ENCODE peak calls at places on chromosomes 6 and 20, in nine cellular contexts. One of them, this sample, is unnamed.

GRCh38 chr6:166419268-166419667 is 36.5 kb upstream of the MPC1 start:
- DNase-seq in NCI-H524: no peak
- DNase-seq in A673: no peak
- DNase-seq in Jurkat, Clone E6-1: peak; percentile 74
- DNase-seq in renal cortical epithelial cell: peak; percentile 19
- DNase-seq in WERI-Rb-1: no peak
- DNase-seq in ELR: no peak
- DNase-seq in stimulated activated effector memory CD8-positive, alpha-beta T cell treated with anti-CD3 and anti-CD28 coated beads, Interleukin-12 subunit alpha, Interleukin-12 subunit beta, amount 100 ng/mL, for 72 hours: peak; percentile 80
- DNase-seq in GM20000: peak; percentile 61
- DNase-seq in this sample: peak; percentile 82

GRCh38 chr6:30955367-30956042 is 14.7 kb downstream of the MUCL3 start:
- DNase-seq in NCI-H524: no peak
- DNase-seq in A673: peak; percentile 89
- DNase-seq in Jurkat, Clone E6-1: no peak
- DNase-seq in renal cortical epithelial cell: no peak
- DNase-seq in WERI-Rb-1: peak; percentile 86
- DNase-seq in ELR: peak; percentile 58
- DNase-seq in stimulated activated effector memory CD8-positive, alpha-beta T cell treated with anti-CD3 and anti-CD28 coated beads, Interleukin-12 subunit alpha, Interleukin-12 subunit beta, amount 100 ng/mL, for 72 hours: peak; percentile 84
- DNase-seq in GM20000: peak; percentile 80
- DNase-seq in this sample: peak; percentile 80

GRCh38 chr20:1809611-1810510 is 85.3 kb upstream of the SIRPA start:
- DNase-seq in NCI-H524: no peak
- DNase-seq in A673: no peak
- DNase-seq in Jurkat, Clone E6-1: no peak
- DNase-seq in renal cortical epithelial cell: peak; percentile 87
- DNase-seq in WERI-Rb-1: no peak
- DNase-seq in ELR: peak; percentile 78
- DNase-seq in stimulated activated effector memory CD8-positive, alpha-beta T cell treated with anti-CD3 and anti-CD28 coated beads, Interleukin-12 subunit alpha, Interleukin-12 subunit beta, amount 100 ng/mL, for 72 hours: no peak
- DNase-seq in GM20000: no peak
- DNase-seq in this sample: no peak

GRCh38 chr6:163001341-163001740 is 273.6 kb downstream of the PACRG start:
- DNase-seq in NCI-H524: no peak
- DNase-seq in A673: no peak
- DNase-seq in Jurkat, Clone E6-1: peak; percentile 3
- DNase-seq in renal cortical epithelial cell: peak; percentile 2
- DNase-seq in WERI-Rb-1: no peak
- DNase-seq in ELR: peak; percentile 41
- DNase-seq in stimulated activated effector memory CD8-positive, alpha-beta T cell treated with anti-CD3 and anti-CD28 coated beads, Interleukin-12 subunit alpha, Interleukin-12 subunit beta, amount 100 ng/mL, for 72 hours: no peak
- DNase-seq in GM20000: peak; percentile 34
- DNase-seq in this sample: no peak

GRCh38 chr6:31172973-31173384 is 2.5 kb upstream of the POU5F1 start:
- DNase-seq in NCI-H524: no peak
- DNase-seq in A673: no peak
- DNase-seq in Jurkat, Clone E6-1: no peak
- DNase-seq in renal cortical epithelial cell: no peak
- DNase-seq in WERI-Rb-1: peak; percentile 72
- DNase-seq in ELR: no peak
- DNase-seq in stimulated activated effector memory CD8-positive, alpha-beta T cell treated with anti-CD3 and anti-CD28 coated beads, Interleukin-12 subunit alpha, Interleukin-12 subunit beta, amount 100 ng/mL, for 72 hours: no peak
- DNase-seq in GM20000: no peak
- DNase-seq in this sample: no peak

GRCh38 chr20:3088031-3088430 is 3.5 kb upstream of the AVP start:
- DNase-seq in NCI-H524: no peak
- DNase-seq in A673: no peak
- DNase-seq in Jurkat, Clone E6-1: no peak
- DNase-seq in renal cortical epithelial cell: no peak
- DNase-seq in WERI-Rb-1: no peak
- DNase-seq in ELR: no peak
- DNase-seq in stimulated activated effector memory CD8-positive, alpha-beta T cell treated with anti-CD3 and anti-CD28 coated beads, Interleukin-12 subunit alpha, Interleukin-12 subunit beta, amount 100 ng/mL, for 72 hours: no peak
- DNase-seq in GM20000: no peak
- DNase-seq in this sample: no peak

GRCh38 chr6:3549314-3549940 is 92.6 kb upstream of the SLC22A23 start:
- DNase-seq in NCI-H524: no peak
- DNase-seq in A673: no peak
- DNase-seq in Jurkat, Clone E6-1: no peak
- DNase-seq in renal cortical epithelial cell: peak; percentile 53
- DNase-seq in WERI-Rb-1: no peak
- DNase-seq in ELR: no peak
- DNase-seq in stimulated activated effector memory CD8-positive, alpha-beta T cell treated with anti-CD3 and anti-CD28 coated beads, Interleukin-12 subunit alpha, Interleukin-12 subunit beta, amount 100 ng/mL, for 72 hours: no peak
- DNase-seq in GM20000: no peak
- DNase-seq in this sample: no peak

GRCh38 chr6:71460933-71461332 is 172.3 kb downstream of the OGFRL1 start:
- DNase-seq in NCI-H524: no peak
- DNase-seq in A673: no peak
- DNase-seq in Jurkat, Clone E6-1: no peak
- DNase-seq in renal cortical epithelial cell: peak; percentile 90
- DNase-seq in WERI-Rb-1: no peak
- DNase-seq in ELR: peak; percentile 92
- DNase-seq in stimulated activated effector memory CD8-positive, alpha-beta T cell treated with anti-CD3 and anti-CD28 coated beads, Interleukin-12 subunit alpha, Interleukin-12 subunit beta, amount 100 ng/mL, for 72 hours: no peak
- DNase-seq in GM20000: no peak
- DNase-seq in this sample: no peak

GRCh38 chr20:48467622-48468021 is 360.2 kb downstream of the PREX1 start:
- DNase-seq in NCI-H524: peak; percentile 24
- DNase-seq in A673: no peak
- DNase-seq in Jurkat, Clone E6-1: peak; percentile 20
- DNase-seq in renal cortical epithelial cell: no peak
- DNase-seq in WERI-Rb-1: no peak
- DNase-seq in ELR: peak; percentile 6
- DNase-seq in stimulated activated effector memory CD8-positive, alpha-beta T cell treated with anti-CD3 and anti-CD28 coated beads, Interleukin-12 subunit alpha, Interleukin-12 subunit beta, amount 100 ng/mL, for 72 hours: no peak
- DNase-seq in GM20000: peak; percentile 60
- DNase-seq in this sample: peak; percentile 19

GRCh38 chr6:150580489-150580888 is 19.2 kb upstream of the PLEKHG1 start:
- DNase-seq in NCI-H524: no peak
- DNase-seq in A673: no peak
- DNase-seq in Jurkat, Clone E6-1: no peak
- DNase-seq in renal cortical epithelial cell: no peak
- DNase-seq in WERI-Rb-1: no peak
- DNase-seq in ELR: no peak
- DNase-seq in stimulated activated effector memory CD8-positive, alpha-beta T cell treated with anti-CD3 and anti-CD28 coated beads, Interleukin-12 subunit alpha, Interleukin-12 subunit beta, amount 100 ng/mL, for 72 hours: no peak
- DNase-seq in GM20000: no peak
- DNase-seq in this sample: no peak

GRCh38 chr20:41309817-41310216 is 7.7 kb downstream of the ZHX3 start:
- DNase-seq in NCI-H524: no peak
- DNase-seq in A673: no peak
- DNase-seq in Jurkat, Clone E6-1: no peak
- DNase-seq in renal cortical epithelial cell: peak; percentile 93
- DNase-seq in WERI-Rb-1: no peak
- DNase-seq in ELR: peak; percentile 96
- DNase-seq in stimulated activated effector memory CD8-positive, alpha-beta T cell treated with anti-CD3 and anti-CD28 coated beads, Interleukin-12 subunit alpha, Interleukin-12 subunit beta, amount 100 ng/mL, for 72 hours: no peak
- DNase-seq in GM20000: no peak
- DNase-seq in this sample: no peak

GRCh38 chr20:49151437-49151836 is 36.7 kb downstream of the STAU1 start:
- DNase-seq in NCI-H524: no peak
- DNase-seq in A673: no peak
- DNase-seq in Jurkat, Clone E6-1: no peak
- DNase-seq in renal cortical epithelial cell: no peak
- DNase-seq in WERI-Rb-1: no peak
- DNase-seq in ELR: no peak
- DNase-seq in stimulated activated effector memory CD8-positive, alpha-beta T cell treated with anti-CD3 and anti-CD28 coated beads, Interleukin-12 subunit alpha, Interleukin-12 subunit beta, amount 100 ng/mL, for 72 hours: no peak
- DNase-seq in GM20000: no peak
- DNase-seq in this sample: no peak

GRCh38 chr6:36042618-36043260 is 15.1 kb downstream of the MAPK14 start:
- DNase-seq in NCI-H524: no peak
- DNase-seq in A673: no peak
- DNase-seq in Jurkat, Clone E6-1: no peak
- DNase-seq in renal cortical epithelial cell: no peak
- DNase-seq in WERI-Rb-1: no peak
- DNase-seq in ELR: no peak
- DNase-seq in stimulated activated effector memory CD8-positive, alpha-beta T cell treated with anti-CD3 and anti-CD28 coated beads, Interleukin-12 subunit alpha, Interleukin-12 subunit beta, amount 100 ng/mL, for 72 hours: no peak
- DNase-seq in GM20000: no peak
- DNase-seq in this sample: no peak

GRCh38 chr20:22773326-22773725 is 189.0 kb upstream of the FOXA2 start:
- DNase-seq in NCI-H524: no peak
- DNase-seq in A673: no peak
- DNase-seq in Jurkat, Clone E6-1: no peak
- DNase-seq in renal cortical epithelial cell: peak; percentile 90
- DNase-seq in WERI-Rb-1: no peak
- DNase-seq in ELR: no peak
- DNase-seq in stimulated activated effector memory CD8-positive, alpha-beta T cell treated with anti-CD3 and anti-CD28 coated beads, Interleukin-12 subunit alpha, Interleukin-12 subunit beta, amount 100 ng/mL, for 72 hours: no peak
- DNase-seq in GM20000: no peak
- DNase-seq in this sample: no peak

GRCh38 chr6:98827295-98828159 is 6.8 kb upstream of the POU3F2 start:
- DNase-seq in NCI-H524: no peak
- DNase-seq in A673: no peak
- DNase-seq in Jurkat, Clone E6-1: no peak
- DNase-seq in renal cortical epithelial cell: no peak
- DNase-seq in WERI-Rb-1: no peak
- DNase-seq in ELR: no peak
- DNase-seq in stimulated activated effector memory CD8-positive, alpha-beta T cell treated with anti-CD3 and anti-CD28 coated beads, Interleukin-12 subunit alpha, Interleukin-12 subunit beta, amount 100 ng/mL, for 72 hours: no peak
- DNase-seq in GM20000: no peak
- DNase-seq in this sample: no peak

GRCh38 chr6:162973975-162974374 is 246.2 kb downstream of the PACRG start:
- DNase-seq in NCI-H524: peak; percentile 71
- DNase-seq in A673: no peak
- DNase-seq in Jurkat, Clone E6-1: no peak
- DNase-seq in renal cortical epithelial cell: no peak
- DNase-seq in WERI-Rb-1: no peak
- DNase-seq in ELR: no peak
- DNase-seq in stimulated activated effector memory CD8-positive, alpha-beta T cell treated with anti-CD3 and anti-CD28 coated beads, Interleukin-12 subunit alpha, Interleukin-12 subunit beta, amount 100 ng/mL, for 72 hours: no peak
- DNase-seq in GM20000: no peak
- DNase-seq in this sample: no peak

GRCh38 chr6:43515808-43516207 is 918 bp downstream of the YIPF3 start:
- DNase-seq in NCI-H524: no peak
- DNase-seq in A673: no peak
- DNase-seq in Jurkat, Clone E6-1: no peak
- DNase-seq in renal cortical epithelial cell: no peak
- DNase-seq in WERI-Rb-1: no peak
- DNase-seq in ELR: no peak
- DNase-seq in stimulated activated effector memory CD8-positive, alpha-beta T cell treated with anti-CD3 and anti-CD28 coated beads, Interleukin-12 subunit alpha, Interleukin-12 subunit beta, amount 100 ng/mL, for 72 hours: no peak
- DNase-seq in GM20000: no peak
- DNase-seq in this sample: no peak

GRCh38 chr6:97399208-97399607 is 116.2 kb upstream of the MMS22L start:
- DNase-seq in NCI-H524: no peak
- DNase-seq in A673: no peak
- DNase-seq in Jurkat, Clone E6-1: no peak
- DNase-seq in renal cortical epithelial cell: no peak
- DNase-seq in WERI-Rb-1: no peak
- DNase-seq in ELR: no peak
- DNase-seq in stimulated activated effector memory CD8-positive, alpha-beta T cell treated with anti-CD3 and anti-CD28 coated beads, Interleukin-12 subunit alpha, Interleukin-12 subunit beta, amount 100 ng/mL, for 72 hours: no peak
- DNase-seq in GM20000: no peak
- DNase-seq in this sample: no peak

GRCh38 chr6:166970776-166971175 is 14.4 kb upstream of the RNASET2 start:
- DNase-seq in NCI-H524: no peak
- DNase-seq in A673: no peak
- DNase-seq in Jurkat, Clone E6-1: no peak
- DNase-seq in renal cortical epithelial cell: no peak
- DNase-seq in WERI-Rb-1: no peak
- DNase-seq in ELR: no peak
- DNase-seq in stimulated activated effector memory CD8-positive, alpha-beta T cell treated with anti-CD3 and anti-CD28 coated beads, Interleukin-12 subunit alpha, Interleukin-12 subunit beta, amount 100 ng/mL, for 72 hours: no peak
- DNase-seq in GM20000: no peak
- DNase-seq in this sample: no peak

GRCh38 chr20:6870559-6870958 is 103.1 kb downstream of the BMP2 start:
- DNase-seq in NCI-H524: no peak
- DNase-seq in A673: no peak
- DNase-seq in Jurkat, Clone E6-1: no peak
- DNase-seq in renal cortical epithelial cell: peak; percentile 72
- DNase-seq in WERI-Rb-1: no peak
- DNase-seq in ELR: no peak
- DNase-seq in stimulated activated effector memory CD8-positive, alpha-beta T cell treated with anti-CD3 and anti-CD28 coated beads, Interleukin-12 subunit alpha, Interleukin-12 subunit beta, amount 100 ng/mL, for 72 hours: no peak
- DNase-seq in GM20000: no peak
- DNase-seq in this sample: no peak

GRCh38 chr6:149389509-149390297 is 10.4 kb upstream of the SUMO4 start:
- DNase-seq in NCI-H524: no peak
- DNase-seq in A673: no peak
- DNase-seq in Jurkat, Clone E6-1: no peak
- DNase-seq in renal cortical epithelial cell: no peak
- DNase-seq in WERI-Rb-1: no peak
- DNase-seq in ELR: no peak
- DNase-seq in stimulated activated effector memory CD8-positive, alpha-beta T cell treated with anti-CD3 and anti-CD28 coated beads, Interleukin-12 subunit alpha, Interleukin-12 subunit beta, amount 100 ng/mL, for 72 hours: no peak
- DNase-seq in GM20000: no peak
- DNase-seq in this sample: no peak

GRCh38 chr20:44021186-44021585 is 106.5 kb downstream of the TOX2 start:
- DNase-seq in NCI-H524: no peak
- DNase-seq in A673: no peak
- DNase-seq in Jurkat, Clone E6-1: no peak
- DNase-seq in renal cortical epithelial cell: no peak
- DNase-seq in WERI-Rb-1: no peak
- DNase-seq in ELR: no peak
- DNase-seq in stimulated activated effector memory CD8-positive, alpha-beta T cell treated with anti-CD3 and anti-CD28 coated beads, Interleukin-12 subunit alpha, Interleukin-12 subunit beta, amount 100 ng/mL, for 72 hours: no peak
- DNase-seq in GM20000: no peak
- DNase-seq in this sample: no peak

GRCh38 chr20:40766081-40766480 is 77.0 kb upstream of the MAFB start:
- DNase-seq in NCI-H524: no peak
- DNase-seq in A673: no peak
- DNase-seq in Jurkat, Clone E6-1: no peak
- DNase-seq in renal cortical epithelial cell: no peak
- DNase-seq in WERI-Rb-1: no peak
- DNase-seq in ELR: no peak
- DNase-seq in stimulated activated effector memory CD8-positive, alpha-beta T cell treated with anti-CD3 and anti-CD28 coated beads, Interleukin-12 subunit alpha, Interleukin-12 subunit beta, amount 100 ng/mL, for 72 hours: no peak
- DNase-seq in GM20000: no peak
- DNase-seq in this sample: no peak

GRCh38 chr6:121664199-121664598 is 228.8 kb downstream of the GJA1 start:
- DNase-seq in NCI-H524: no peak
- DNase-seq in A673: no peak
- DNase-seq in Jurkat, Clone E6-1: no peak
- DNase-seq in renal cortical epithelial cell: no peak
- DNase-seq in WERI-Rb-1: no peak
- DNase-seq in ELR: no peak
- DNase-seq in stimulated activated effector memory CD8-positive, alpha-beta T cell treated with anti-CD3 and anti-CD28 coated beads, Interleukin-12 subunit alpha, Interleukin-12 subunit beta, amount 100 ng/mL, for 72 hours: no peak
- DNase-seq in GM20000: no peak
- DNase-seq in this sample: no peak

GRCh38 chr6:157989541-157990289 is 8.1 kb downstream of the SYNJ2 start:
- DNase-seq in NCI-H524: peak; percentile 87
- DNase-seq in A673: peak; percentile 71
- DNase-seq in Jurkat, Clone E6-1: no peak
- DNase-seq in renal cortical epithelial cell: peak; percentile 78
- DNase-seq in WERI-Rb-1: no peak
- DNase-seq in ELR: peak; percentile 55
- DNase-seq in stimulated activated effector memory CD8-positive, alpha-beta T cell treated with anti-CD3 and anti-CD28 coated beads, Interleukin-12 subunit alpha, Interleukin-12 subunit beta, amount 100 ng/mL, for 72 hours: no peak
- DNase-seq in GM20000: no peak
- DNase-seq in this sample: peak; percentile 35

GRCh38 chr6:82783587-82784253 is 281.9 kb downstream of the UBE3D start:
- DNase-seq in NCI-H524: no peak
- DNase-seq in A673: peak; percentile 59
- DNase-seq in Jurkat, Clone E6-1: peak; percentile 12
- DNase-seq in renal cortical epithelial cell: peak; percentile 3
- DNase-seq in WERI-Rb-1: peak; percentile 15
- DNase-seq in ELR: no peak
- DNase-seq in stimulated activated effector memory CD8-positive, alpha-beta T cell treated with anti-CD3 and anti-CD28 coated beads, Interleukin-12 subunit alpha, Interleukin-12 subunit beta, amount 100 ng/mL, for 72 hours: no peak
- DNase-seq in GM20000: no peak
- DNase-seq in this sample: no peak

GRCh38 chr6:42241915-42242314 is 24.3 kb upstream of the MRPS10 start:
- DNase-seq in NCI-H524: no peak
- DNase-seq in A673: no peak
- DNase-seq in Jurkat, Clone E6-1: no peak
- DNase-seq in renal cortical epithelial cell: no peak
- DNase-seq in WERI-Rb-1: no peak
- DNase-seq in ELR: no peak
- DNase-seq in stimulated activated effector memory CD8-positive, alpha-beta T cell treated with anti-CD3 and anti-CD28 coated beads, Interleukin-12 subunit alpha, Interleukin-12 subunit beta, amount 100 ng/mL, for 72 hours: no peak
- DNase-seq in GM20000: no peak
- DNase-seq in this sample: no peak

GRCh38 chr6:141682391-141682790 is 450.3 kb upstream of the GJE1 start:
- DNase-seq in NCI-H524: no peak
- DNase-seq in A673: no peak
- DNase-seq in Jurkat, Clone E6-1: no peak
- DNase-seq in renal cortical epithelial cell: no peak
- DNase-seq in WERI-Rb-1: no peak
- DNase-seq in ELR: peak; percentile 23
- DNase-seq in stimulated activated effector memory CD8-positive, alpha-beta T cell treated with anti-CD3 and anti-CD28 coated beads, Interleukin-12 subunit alpha, Interleukin-12 subunit beta, amount 100 ng/mL, for 72 hours: no peak
- DNase-seq in GM20000: no peak
- DNase-seq in this sample: no peak

GRCh38 chr6:31094389-31094881 is 17.9 kb downstream of the C6orf15 start:
- DNase-seq in NCI-H524: no peak
- DNase-seq in A673: peak; percentile 62
- DNase-seq in Jurkat, Clone E6-1: peak; percentile 68
- DNase-seq in renal cortical epithelial cell: no peak
- DNase-seq in WERI-Rb-1: peak; percentile 33
- DNase-seq in ELR: no peak
- DNase-seq in stimulated activated effector memory CD8-positive, alpha-beta T cell treated with anti-CD3 and anti-CD28 coated beads, Interleukin-12 subunit alpha, Interleukin-12 subunit beta, amount 100 ng/mL, for 72 hours: no peak
- DNase-seq in GM20000: no peak
- DNase-seq in this sample: peak; percentile 49

GRCh38 chr20:14963262-14963663 is 625.9 kb upstream of the FLRT3 start:
- DNase-seq in NCI-H524: no peak
- DNase-seq in A673: no peak
- DNase-seq in Jurkat, Clone E6-1: no peak
- DNase-seq in renal cortical epithelial cell: peak; percentile 89
- DNase-seq in WERI-Rb-1: no peak
- DNase-seq in ELR: no peak
- DNase-seq in stimulated activated effector memory CD8-positive, alpha-beta T cell treated with anti-CD3 and anti-CD28 coated beads, Interleukin-12 subunit alpha, Interleukin-12 subunit beta, amount 100 ng/mL, for 72 hours: no peak
- DNase-seq in GM20000: no peak
- DNase-seq in this sample: no peak

GRCh38 chr6:30156262-30156599 is 4.8 kb downstream of the TRIM10 start:
- DNase-seq in NCI-H524: no peak
- DNase-seq in A673: peak; percentile 85
- DNase-seq in Jurkat, Clone E6-1: no peak
- DNase-seq in renal cortical epithelial cell: peak; percentile 78
- DNase-seq in WERI-Rb-1: no peak
- DNase-seq in ELR: peak; percentile 55
- DNase-seq in stimulated activated effector memory CD8-positive, alpha-beta T cell treated with anti-CD3 and anti-CD28 coated beads, Interleukin-12 subunit alpha, Interleukin-12 subunit beta, amount 100 ng/mL, for 72 hours: no peak
- DNase-seq in GM20000: no peak
- DNase-seq in this sample: no peak